ENCODE peak calls at places on chromosomes 13 and 19, in four cellular contexts. U is GM12878, B is HepG2, Y is K562. N is an unnamed sample.
A peak's percentile ranks its signal among the peaks of the same experiment; 100 is the strongest.

GRCh38 chr13:97974773-97975172 is 21.3 kb downstream of the IPO5 start:
- DNase-seq in U (no peak), B (no peak), Y (no peak), N (no peak)

GRCh38 chr13:42478531-42479156 is 95.3 kb upstream of the TNFSF11 start:
- DNase-seq in U (no peak), B (no peak), Y (no peak), N (peak; percentile 15)

GRCh38 chr19:19866599-19867248 is 1.0 kb downstream of the ZNF253 start:
- DNase-seq in U (peak; percentile 15), B (peak; percentile 58), Y (peak; percentile 61), N (no peak)

GRCh38 chr19:12497032-12497431 is 12.4 kb upstream of the ZNF709 start:
- DNase-seq in U (no peak), B (peak; percentile 62), Y (no peak), N (no peak)

GRCh38 chr13:114249062-114249461 is 14.4 kb downstream of the CDC16 start:
- DNase-seq in U (no peak), B (no peak), Y (no peak), N (no peak)

GRCh38 chr19:6476155-6476895 is 5.3 kb downstream of the DENND1C start:
- DNase-seq in U (no peak), B (peak; percentile 88), Y (peak; percentile 85), N (peak; percentile 98)

GRCh38 chr13:106418556-106418955 is 116.9 kb downstream of the EFNB2 start:
- DNase-seq in U (no peak), B (no peak), Y (no peak), N (no peak)

GRCh38 chr13:31409678-31410356 is 210.0 kb downstream of the B3GLCT start:
- DNase-seq in U (no peak), B (no peak), Y (no peak), N (no peak)

GRCh38 chr19:10362259-10362658 is 18.1 kb downstream of the TYK2 start:
- DNase-seq in U (no peak), B (no peak), Y (no peak), N (no peak)

GRCh38 chr19:55156202-55157063 is 1.1 kb downstream of the TNNI3 start:
- DNase-seq in U (no peak), B (peak; percentile 64), Y (peak; percentile 93), N (peak; percentile 88)

GRCh38 chr19:8697671-8698432 is 743 bp downstream of the ACTL9 start:
- DNase-seq in U (no peak), B (no peak), Y (peak; percentile 44), N (peak; percentile 49)

GRCh38 chr13:73731564-73731963 is 402.6 kb downstream of the KLF12 start:
- DNase-seq in U (no peak), B (no peak), Y (no peak), N (no peak)

GRCh38 chr13:102729560-102730275 is 34.9 kb upstream of the METTL21C start:
- DNase-seq in U (no peak), B (no peak), Y (no peak), N (no peak)

GRCh38 chr19:18145391-18145999 is 7.5 kb upstream of the PIK3R2 start:
- DNase-seq in U (no peak), B (no peak), Y (no peak), N (no peak)

GRCh38 chr19:49894011-49894664 is 2.5 kb downstream of the IL4I1 start:
- DNase-seq in U (no peak), B (no peak), Y (no peak), N (no peak)

GRCh38 chr19:45038931-45039893 is at the start of gene CLASRP:
- DNase-seq in U (peak; percentile 44), B (peak; percentile 71), Y (peak; percentile 94), N (peak; percentile 94)

GRCh38 chr19:18464646-18465045 is 26.7 kb upstream of the ISYNA1 start:
- DNase-seq in U (no peak), B (peak; percentile 80), Y (no peak), N (no peak)

GRCh38 chr19:45130888-45131615 is 29.7 kb downstream of the NKPD1 start:
- DNase-seq in U (no peak), B (peak; percentile 73), Y (no peak), N (no peak)

GRCh38 chr13:43005460-43006236 is 13.6 kb upstream of the EPSTI1 start:
- DNase-seq in U (no peak), B (peak; percentile 50), Y (no peak), N (no peak)

GRCh38 chr13:26011996-26012688 is 39.7 kb downstream of the SHISA2 start:
- DNase-seq in U (no peak), B (no peak), Y (no peak), N (no peak)

GRCh38 chr19:18062043-18062442 is 24.7 kb downstream of the IL12RB1 start:
- DNase-seq in U (no peak), B (no peak), Y (no peak), N (no peak)

GRCh38 chr13:55554741-55555140 is 1586.0 kb upstream of the PRR20A start:
- DNase-seq in U (no peak), B (no peak), Y (no peak), N (no peak)

GRCh38 chr13:79432992-79433391 is 26.9 kb upstream of the RBM26 start:
- DNase-seq in U (no peak), B (no peak), Y (no peak), N (no peak)

GRCh38 chr13:29969286-29969685 is 118.9 kb upstream of the UBL3 start:
- DNase-seq in U (no peak), B (no peak), Y (no peak), N (no peak)

GRCh38 chr13:44703371-44703770 is 127.2 kb upstream of the TSC22D1 start:
- DNase-seq in U (no peak), B (no peak), Y (no peak), N (no peak)

GRCh38 chr19:2274937-2275535 is 6.9 kb downstream of the PEAK3 start:
- DNase-seq in U (no peak), B (peak; percentile 73), Y (peak; percentile 59), N (peak; percentile 57)

GRCh38 chr19:39428309-39429112 is 7.2 kb downstream of the RPS16 start:
- DNase-seq in U (no peak), B (peak; percentile 66), Y (no peak), N (no peak)

GRCh38 chr19:32339988-32340874 is 5.2 kb upstream of the ZNF507 start:
- DNase-seq in U (no peak), B (peak; percentile 46), Y (peak; percentile 50), N (peak; percentile 61)

GRCh38 chr13:44969858-44970484 is 19.3 kb downstream of the NUFIP1 start:
- DNase-seq in U (no peak), B (peak; percentile 49), Y (no peak), N (peak; percentile 51)

GRCh38 chr13:48979892-48980291 is 4.2 kb downstream of the FNDC3A start:
- DNase-seq in U (no peak), B (no peak), Y (no peak), N (no peak)

GRCh38 chr13:48975926-48976676 is 389 bp downstream of the FNDC3A start:
- DNase-seq in U (no peak), B (peak; percentile 67), Y (peak; percentile 71), N (peak; percentile 77)

GRCh38 chr13:48978942-48979601 is 3.4 kb downstream of the FNDC3A start:
- DNase-seq in U (no peak), B (no peak), Y (peak; percentile 6), N (no peak)

GRCh38 chr13:48976677-48977625 is 1.2 kb downstream of the FNDC3A start:
- DNase-seq in U (no peak), B (peak; percentile 73), Y (no peak), N (no peak)

GRCh38 chr13:48977973-48978372 is 2.3 kb downstream of the FNDC3A start:
- DNase-seq in U (no peak), B (no peak), Y (no peak), N (no peak)
- TF ChIP-seq TARDBP in U (no peak), B (no peak), Y (no peak), N (no peak)

GRCh38 chr13:70104481-70104880 is 3.1 kb upstream of the ATXN8OS start:
- DNase-seq in U (no peak), B (no peak), Y (no peak), N (no peak)

GRCh38 chr13:70098669-70099068 is 9.0 kb upstream of the ATXN8OS start:
- DNase-seq in U (no peak), B (no peak), Y (no peak), N (no peak)
- TF ChIP-seq FOXM1 in U (no peak), B (no peak), Y (no peak), N (no peak)

GRCh38 chr13:95615539-95615938 is 29.0 kb downstream of the DZIP1 start:
- DNase-seq in U (no peak), B (no peak), Y (no peak), N (no peak)
- TF ChIP-seq TARDBP in U (no peak), B (no peak), Y (no peak), N (no peak)

DNA sequence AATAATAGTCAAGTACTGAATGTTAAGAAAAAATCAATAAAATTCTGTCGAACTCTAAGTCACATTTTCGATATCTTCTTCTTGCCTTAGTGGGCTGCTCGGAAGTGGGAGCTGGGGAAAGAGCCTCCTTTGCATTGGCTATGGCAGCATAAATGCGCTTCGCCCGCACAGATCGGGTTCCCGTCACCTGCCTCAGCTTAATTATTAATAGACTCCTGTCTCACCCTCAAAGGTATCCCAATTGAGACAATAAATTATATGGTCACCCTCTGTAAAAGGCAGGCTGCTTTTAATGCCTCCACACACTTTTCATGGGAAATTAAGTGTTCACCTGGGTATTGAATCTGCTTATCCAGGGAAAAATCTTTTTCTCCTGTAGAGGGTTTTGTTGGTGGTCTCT is 682.8 kb upstream of the SGCG start:
- DNase-seq in U (no peak), B (no peak), Y (no peak), N (no peak)
- TF ChIP-seq FOXM1 in U (no peak), B (no peak), Y (no peak), N (no peak)